ENCODE peak calls at places on chromosome 11, in four cellular contexts. A is heart left ventricle, C is GM23338, J is cardiac muscle cell. Z is an unnamed sample.

GRCh38 chr11:75400110-75400865 is 970 bp downstream of the RPS3 start:
- DNase-seq in A (no peak), C (no peak), J (peak; percentile 19), Z (no peak)

GRCh38 chr11:44957051-44957515 is 6.4 kb upstream of the TP53I11 start:
- DNase-seq in A (peak; percentile 37), C (peak; percentile 70), J (peak; percentile 19), Z (no peak)

GRCh38 chr11:103024086-103024485 is 67.9 kb downstream of the DCUN1D5 start:
- DNase-seq in A (no peak), C (no peak), J (no peak), Z (no peak)

GRCh38 chr11:44351898-44352498 is 42.1 kb upstream of the ALX4 start:
- DNase-seq in A (no peak), C (peak; percentile 58), J (no peak), Z (no peak)

GRCh38 chr11:77884186-77884828 is 63.4 kb downstream of the AAMDC start:
- DNase-seq in A (no peak), C (no peak), J (peak; percentile 83), Z (no peak)

GRCh38 chr11:75820636-75821035 is 5.6 kb downstream of the UVRAG start:
- DNase-seq in A (no peak), C (no peak), J (peak; percentile 37), Z (no peak)

GRCh38 chr11:8082391-8083087 is 1.5 kb downstream of the TUB start:
- DNase-seq in A (no peak), C (peak; percentile 64), J (no peak), Z (no peak)

GRCh38 chr11:92596596-92597317 is 372.1 kb downstream of the FAT3 start:
- DNase-seq in A (no peak), C (no peak), J (no peak), Z (no peak)

GRCh38 chr11:1729692-1730011 is 20.7 kb downstream of the IFITM10 start:
- DNase-seq in A (no peak), C (no peak), J (no peak), Z (no peak)

GRCh38 chr11:134289167-134289566 is 13.0 kb downstream of the GLB1L3 start:
- DNase-seq in A (no peak), C (no peak), J (no peak), Z (no peak)

GRCh38 chr11:75635009-75635909 is 33.6 kb downstream of the MAP6 start:
- DNase-seq in A (peak; percentile 49), C (peak; percentile 25), J (peak; percentile 75), Z (no peak)

GRCh38 chr11:133386262-133386661 is 146.0 kb downstream of the OPCML start:
- DNase-seq in A (no peak), C (no peak), J (no peak), Z (no peak)

GRCh38 chr11:68092411-68092810 is 28.8 kb downstream of the CHKA start:
- DNase-seq in A (no peak), C (no peak), J (no peak), Z (no peak)

GRCh38 chr11:11706022-11706421 is 84.2 kb upstream of the GALNT18 start:
- DNase-seq in A (no peak), C (peak; percentile 8), J (no peak), Z (no peak)

GRCh38 chr11:102197759-102198158 is 87.5 kb downstream of the YAP1 start:
- DNase-seq in A (no peak), C (peak; percentile 92), J (peak; percentile 54), Z (no peak)

DNA sequence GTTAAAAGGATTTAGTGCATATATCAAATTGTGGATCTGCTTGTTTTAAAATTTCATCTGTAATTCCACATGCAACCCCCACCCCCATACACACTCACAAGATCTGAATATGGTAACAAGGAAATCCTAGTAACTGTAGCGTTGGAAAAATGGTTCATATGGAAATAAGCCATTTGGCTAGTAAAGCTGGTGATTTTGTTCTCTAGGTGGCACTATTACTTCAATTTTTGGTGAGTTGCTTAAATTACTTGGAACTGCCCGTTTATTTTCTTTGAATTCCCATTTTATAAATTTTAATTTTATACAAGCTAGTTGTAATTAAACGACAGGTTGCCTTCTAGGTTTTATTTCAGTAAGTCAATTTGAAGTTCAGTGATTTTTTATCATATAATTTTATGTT is 5.3 kb downstream of the BDNF start:
- DNase-seq in A (no peak), C (peak; percentile 39), J (peak; percentile 62), Z (no peak)
- TF ChIP-seq CTCF in A (no peak), C (peak; percentile 57), J (peak; percentile 47), Z (peak; percentile 37)

GRCh38 chr11:128040603-128041002 is 546.8 kb downstream of the ETS1 start:
- DNase-seq in A (no peak), C (no peak), J (peak; percentile 69), Z (no peak)
- H3K4me3 ChIP-seq in A (no peak overlapping the region), C (no peak overlapping the region), J (no peak overlapping the region), Z (no peak overlapping the region)

DNA sequence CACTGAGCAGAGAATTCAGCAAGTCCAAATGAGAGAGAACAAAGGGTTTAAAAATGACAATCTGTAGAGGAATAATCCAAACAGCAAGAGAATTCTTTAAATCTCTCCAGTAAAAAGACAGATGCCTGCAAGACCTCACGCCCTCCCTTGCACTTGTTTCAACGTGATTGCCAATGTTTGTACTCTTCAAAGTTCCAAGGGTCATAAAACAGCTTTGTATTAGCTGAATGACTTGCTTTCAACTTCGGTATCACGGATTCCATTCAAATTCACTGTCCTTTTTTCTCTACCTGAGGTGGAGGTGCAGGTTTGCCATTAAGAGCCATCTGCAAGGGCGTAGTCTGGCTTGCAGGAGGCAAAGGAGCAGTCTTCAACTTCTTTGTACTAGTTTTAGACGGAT is 41.1 kb upstream of the CHRNA10 start:
- DNase-seq in A (no peak), C (no peak), J (no peak), Z (no peak)
- H3K36me3 ChIP-seq in A (peaks cover 88% of the 10 kb centered on the region), C (peaks cover 63% of the 10 kb centered on the region), J (peaks cover 49% of the 10 kb centered on the region), Z (peaks cover 16% of the 10 kb centered on the region)

DNA sequence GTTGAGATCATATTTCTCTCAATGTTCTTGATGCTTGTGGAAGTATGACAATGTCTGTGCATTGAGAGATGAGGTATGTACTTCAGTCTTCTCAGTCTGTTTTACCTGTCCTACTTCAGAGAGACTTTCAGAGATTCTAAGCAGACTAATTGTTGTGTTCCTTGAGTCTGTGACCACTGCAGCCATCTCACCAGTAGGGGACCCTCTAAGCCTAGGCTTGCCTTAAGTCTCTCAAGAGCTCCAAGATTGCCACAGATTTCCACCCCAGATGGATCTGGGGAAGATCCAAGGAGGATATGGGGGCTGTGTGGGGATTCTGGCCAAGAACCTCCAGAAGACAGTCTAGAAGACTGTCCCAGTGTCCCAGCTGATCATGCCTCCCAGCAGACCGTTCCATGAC is 179.9 kb upstream of the PLET1 start:
- DNase-seq in A (no peak), C (peak; percentile 82), J (no peak), Z (no peak)
- TF ChIP-seq CTCF in A (no peak), C (peak; percentile 96), J (peak; percentile 11), Z (peak; percentile 23)

DNA sequence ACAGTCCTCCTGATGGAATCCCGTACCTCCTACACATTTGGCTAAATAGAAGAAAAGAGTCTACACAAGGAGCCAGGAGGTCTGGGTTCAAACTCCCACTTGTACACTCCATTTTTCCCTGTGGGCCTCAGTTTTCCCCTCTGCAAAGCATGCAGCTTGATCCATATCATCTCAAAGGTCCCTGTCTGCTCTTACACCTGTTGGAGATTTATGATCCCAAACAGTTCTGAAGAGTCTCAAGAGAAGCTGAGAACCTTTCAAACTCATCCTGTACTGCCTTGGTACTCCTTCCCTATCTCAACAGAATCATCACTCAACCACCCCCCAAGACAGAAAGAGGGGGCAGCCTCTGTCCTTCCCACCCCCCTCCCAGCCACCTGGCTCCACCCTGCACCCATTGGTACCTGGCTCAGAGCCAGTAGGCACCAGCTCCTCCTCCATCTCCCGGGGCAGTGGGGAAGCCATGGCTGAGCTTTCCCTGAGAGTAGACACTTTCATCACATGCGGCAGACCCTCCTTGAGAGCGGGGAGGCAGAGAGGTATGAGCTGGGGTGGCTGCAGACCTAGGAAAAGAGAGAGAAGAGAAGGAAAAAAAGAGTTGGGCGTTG is 3.3 kb downstream of the TNKS1BP1 start:
- DNase-seq in A (no peak), C (no peak), J (no peak), Z (no peak)
- H3K4me3 ChIP-seq in A (peak overlapping the region; percentile 71), C (no peak overlapping the region), J (no peak overlapping the region), Z (no peak overlapping the region)

GRCh38 chr11:116188350-116188749 is 584.4 kb downstream of the BUD13 start:
- DNase-seq in A (no peak), C (no peak), J (no peak), Z (no peak)
- H3K36me3 ChIP-seq in A (no peaks in the 10 kb centered on the region), C (no peaks in the 10 kb centered on the region), J (no peaks in the 10 kb centered on the region), Z (no peaks in the 10 kb centered on the region)

GRCh38 chr11:72040497-72041363 is 39.6 kb downstream of the NUMA1 start:
- DNase-seq in A (peak; percentile 95), C (peak; percentile 74), J (peak; percentile 97), Z (peak; percentile 55)
- TF ChIP-seq CTCF in A (no peak), C (no peak), J (no peak), Z (no peak)

Z was measured in GM06990.